ENCODE peak calls at places on chromosomes 13 and 19, in six cellular contexts. One of them, this sample, is unnamed.

GRCh38 chr13:89950225-89950624 is 1397.3 kb upstream of the MIR17HG start:
- DNase-seq in AG10803: no peak
- DNase-seq in fibroblast of the aortic adventitia: no peak
- DNase-seq in heart left ventricle: no peak
- DNase-seq in fibroblast of lung: no peak
- DNase-seq in cardiac muscle cell: no peak
- DNase-seq in this sample: no peak

GRCh38 chr13:95136638-95137037 is 164.6 kb downstream of the ABCC4 start:
- DNase-seq in fibroblast of the aortic adventitia: no peak
- DNase-seq in heart left ventricle: no peak
- DNase-seq in cardiac muscle cell: no peak
- DNase-seq in AG10803: no peak
- DNase-seq in fibroblast of lung: no peak
- DNase-seq in this sample: no peak

GRCh38 chr13:51806571-51806970 is 2.6 kb upstream of the DHRS12 start:
- DNase-seq in heart left ventricle: no peak
- DNase-seq in fibroblast of the aortic adventitia: peak
- DNase-seq in fibroblast of lung: peak
- DNase-seq in AG10803: peak
- DNase-seq in cardiac muscle cell: no peak
- DNase-seq in this sample: no peak

GRCh38 chr19:40718774-40719391 is 2.0 kb downstream of the ITPKC start:
- DNase-seq in cardiac muscle cell: peak
- DNase-seq in fibroblast of the aortic adventitia: peak
- DNase-seq in fibroblast of lung: peak
- DNase-seq in AG10803: peak
- DNase-seq in heart left ventricle: peak
- DNase-seq in this sample: peak

GRCh38 chr13:28641600-28641926 is 17.4 kb upstream of the POMP start:
- DNase-seq in cardiac muscle cell: no peak
- DNase-seq in fibroblast of the aortic adventitia: no peak
- DNase-seq in heart left ventricle: no peak
- DNase-seq in AG10803: peak
- DNase-seq in fibroblast of lung: no peak
- DNase-seq in this sample: peak

GRCh38 chr13:32537580-32538233 is 888 bp downstream of the N4BP2L2 start:
- DNase-seq in heart left ventricle: peak
- DNase-seq in AG10803: peak
- DNase-seq in fibroblast of lung: peak
- DNase-seq in fibroblast of the aortic adventitia: peak
- DNase-seq in cardiac muscle cell: no peak
- DNase-seq in this sample: peak

GRCh38 chr19:3441089-3441985 is 39.0 kb downstream of the SMIM24 start:
- DNase-seq in AG10803: no peak
- DNase-seq in fibroblast of lung: no peak
- DNase-seq in heart left ventricle: no peak
- DNase-seq in fibroblast of the aortic adventitia: no peak
- DNase-seq in cardiac muscle cell: no peak
- DNase-seq in this sample: no peak

GRCh38 chr19:35013820-35014754 is 14.0 kb downstream of the GRAMD1A start:
- DNase-seq in fibroblast of the aortic adventitia: no peak
- DNase-seq in cardiac muscle cell: no peak
- DNase-seq in heart left ventricle: no peak
- DNase-seq in fibroblast of lung: no peak
- DNase-seq in AG10803: no peak
- DNase-seq in this sample: no peak

GRCh38 chr13:71879129-71879535 is 12.1 kb upstream of the DACH1 start:
- DNase-seq in AG10803: no peak
- DNase-seq in heart left ventricle: no peak
- DNase-seq in cardiac muscle cell: peak
- DNase-seq in fibroblast of the aortic adventitia: no peak
- DNase-seq in fibroblast of lung: peak
- DNase-seq in this sample: peak

GRCh38 chr19:29667941-29668340 is 2.7 kb downstream of the PLEKHF1 start:
- DNase-seq in cardiac muscle cell: no peak
- DNase-seq in heart left ventricle: no peak
- DNase-seq in fibroblast of lung: no peak
- DNase-seq in AG10803: no peak
- DNase-seq in fibroblast of the aortic adventitia: no peak
- DNase-seq in this sample: no peak

GRCh38 chr13:21478881-21479808 is 20.0 kb upstream of the ZDHHC20 start:
- DNase-seq in cardiac muscle cell: peak
- DNase-seq in AG10803: peak
- DNase-seq in heart left ventricle: no peak
- DNase-seq in fibroblast of lung: peak
- DNase-seq in fibroblast of the aortic adventitia: peak
- DNase-seq in this sample: peak

GRCh38 chr13:40288259-40288658 is 378.2 kb downstream of the FOXO1 start:
- DNase-seq in AG10803: no peak
- DNase-seq in fibroblast of the aortic adventitia: no peak
- DNase-seq in cardiac muscle cell: no peak
- DNase-seq in heart left ventricle: no peak
- DNase-seq in fibroblast of lung: no peak
- DNase-seq in this sample: no peak

GRCh38 chr13:103078145-103078544 is 11.9 kb upstream of the SLC10A2 start:
- DNase-seq in heart left ventricle: no peak
- DNase-seq in cardiac muscle cell: no peak
- DNase-seq in fibroblast of lung: no peak
- DNase-seq in AG10803: no peak
- DNase-seq in fibroblast of the aortic adventitia: no peak
- DNase-seq in this sample: no peak

GRCh38 chr19:48501961-48502719 is 9.5 kb downstream of the LMTK3 start:
- DNase-seq in fibroblast of lung: no peak
- DNase-seq in fibroblast of the aortic adventitia: no peak
- DNase-seq in cardiac muscle cell: peak
- DNase-seq in AG10803: no peak
- DNase-seq in heart left ventricle: no peak
- DNase-seq in this sample: peak

GRCh38 chr19:5130371-5131030 is 161.6 kb downstream of the KDM4B start:
- DNase-seq in cardiac muscle cell: no peak
- DNase-seq in heart left ventricle: no peak
- DNase-seq in fibroblast of the aortic adventitia: no peak
- DNase-seq in AG10803: no peak
- DNase-seq in fibroblast of lung: no peak
- DNase-seq in this sample: no peak

GRCh38 chr13:33112745-33113144 is 96.5 kb downstream of the KL start:
- DNase-seq in cardiac muscle cell: no peak
- DNase-seq in AG10803: peak
- DNase-seq in heart left ventricle: peak
- DNase-seq in fibroblast of lung: no peak
- DNase-seq in fibroblast of the aortic adventitia: peak
- DNase-seq in this sample: peak

GRCh38 chr13:40243047-40243446 is 423.4 kb downstream of the FOXO1 start:
- DNase-seq in heart left ventricle: no peak
- DNase-seq in fibroblast of the aortic adventitia: no peak
- DNase-seq in cardiac muscle cell: no peak
- DNase-seq in AG10803: no peak
- DNase-seq in fibroblast of lung: no peak
- DNase-seq in this sample: no peak

GRCh38 chr13:98990701-98991100 is 12.8 kb upstream of the DOCK9 start:
- DNase-seq in AG10803: no peak
- DNase-seq in fibroblast of the aortic adventitia: no peak
- DNase-seq in heart left ventricle: no peak
- DNase-seq in fibroblast of lung: peak
- DNase-seq in cardiac muscle cell: no peak
- DNase-seq in this sample: no peak

GRCh38 chr19:16206046-16206605 is 8.4 kb downstream of the AP1M1 start:
- DNase-seq in fibroblast of the aortic adventitia: no peak
- DNase-seq in AG10803: no peak
- DNase-seq in fibroblast of lung: no peak
- DNase-seq in cardiac muscle cell: no peak
- DNase-seq in heart left ventricle: no peak
- DNase-seq in this sample: no peak

GRCh38 chr19:45130888-45131615 is 29.7 kb downstream of the NKPD1 start:
- DNase-seq in heart left ventricle: no peak
- DNase-seq in fibroblast of the aortic adventitia: no peak
- DNase-seq in cardiac muscle cell: no peak
- DNase-seq in fibroblast of lung: peak
- DNase-seq in AG10803: no peak
- DNase-seq in this sample: peak

GRCh38 chr13:21240586-21240985 is 64.1 kb downstream of the MRPL57 start:
- DNase-seq in AG10803: peak
- DNase-seq in heart left ventricle: no peak
- DNase-seq in fibroblast of lung: peak
- DNase-seq in cardiac muscle cell: no peak
- DNase-seq in fibroblast of the aortic adventitia: peak
- DNase-seq in this sample: peak

GRCh38 chr19:36745870-36746269 is 26.7 kb downstream of the ZNF850 start:
- DNase-seq in cardiac muscle cell: no peak
- DNase-seq in heart left ventricle: no peak
- DNase-seq in fibroblast of the aortic adventitia: no peak
- DNase-seq in AG10803: no peak
- DNase-seq in fibroblast of lung: no peak
- DNase-seq in this sample: no peak

GRCh38 chr19:8988204-8988603 is 22.0 kb downstream of the MUC16 start:
- DNase-seq in cardiac muscle cell: no peak
- DNase-seq in AG10803: no peak
- DNase-seq in fibroblast of lung: no peak
- DNase-seq in heart left ventricle: no peak
- DNase-seq in fibroblast of the aortic adventitia: no peak
- DNase-seq in this sample: no peak

GRCh38 chr19:16482745-16483144 is 11.0 kb upstream of the EPS15L1 start:
- DNase-seq in AG10803: no peak
- DNase-seq in fibroblast of lung: no peak
- DNase-seq in fibroblast of the aortic adventitia: no peak
- DNase-seq in cardiac muscle cell: no peak
- DNase-seq in heart left ventricle: no peak
- DNase-seq in this sample: no peak

GRCh38 chr13:89541091-89542030 is 1806.1 kb upstream of the MIR17HG start:
- DNase-seq in fibroblast of the aortic adventitia: no peak
- DNase-seq in AG10803: no peak
- DNase-seq in fibroblast of lung: no peak
- DNase-seq in cardiac muscle cell: no peak
- DNase-seq in heart left ventricle: peak
- DNase-seq in this sample: no peak

GRCh38 chr19:33804021-33804799 is 7.5 kb downstream of the KCTD15 start:
- DNase-seq in cardiac muscle cell: no peak
- DNase-seq in AG10803: peak
- DNase-seq in heart left ventricle: peak
- DNase-seq in fibroblast of the aortic adventitia: peak
- DNase-seq in fibroblast of lung: peak
- DNase-seq in this sample: peak

GRCh38 chr19:805161-805561 is 7.9 kb downstream of the PTBP1 start:
- DNase-seq in AG10803: no peak
- DNase-seq in fibroblast of lung: no peak
- DNase-seq in fibroblast of the aortic adventitia: no peak
- DNase-seq in cardiac muscle cell: no peak
- DNase-seq in heart left ventricle: no peak
- DNase-seq in this sample: no peak
- TF ChIP-seq CTCF in AG10803: no peak
- TF ChIP-seq CTCF in fibroblast of lung: no peak
- TF ChIP-seq CTCF in fibroblast of the aortic adventitia: no peak
- TF ChIP-seq CTCF in cardiac muscle cell: no peak
- TF ChIP-seq CTCF in heart left ventricle: no peak
- TF ChIP-seq CTCF in this sample: no peak

GRCh38 chr19:56137405-56137804 is 3.7 kb upstream of the ZNF444 start:
- DNase-seq in fibroblast of the aortic adventitia: no peak
- DNase-seq in fibroblast of lung: no peak
- DNase-seq in AG10803: no peak
- DNase-seq in heart left ventricle: no peak
- DNase-seq in cardiac muscle cell: no peak
- DNase-seq in this sample: no peak
- H3K4me3 ChIP-seq in fibroblast of the aortic adventitia: no peak
- H3K4me3 ChIP-seq in fibroblast of lung: no peak
- H3K4me3 ChIP-seq in AG10803: no peak
- H3K4me3 ChIP-seq in heart left ventricle: no peak
- H3K4me3 ChIP-seq in cardiac muscle cell: no peak
- H3K4me3 ChIP-seq in this sample: no peak

GRCh38 chr19:806815-807421 is 9.7 kb downstream of the PTBP1 start:
- DNase-seq in AG10803: no peak
- DNase-seq in heart left ventricle: no peak
- DNase-seq in fibroblast of the aortic adventitia: no peak
- DNase-seq in fibroblast of lung: no peak
- DNase-seq in cardiac muscle cell: no peak
- DNase-seq in this sample: no peak
- TF ChIP-seq CTCF in AG10803: no peak
- TF ChIP-seq CTCF in heart left ventricle: no peak
- TF ChIP-seq CTCF in fibroblast of the aortic adventitia: no peak
- TF ChIP-seq CTCF in fibroblast of lung: no peak
- TF ChIP-seq CTCF in cardiac muscle cell: no peak
- TF ChIP-seq CTCF in this sample: no peak

GRCh38 chr19:19105365-19106060 is 32.8 kb downstream of the TMEM161A start:
- DNase-seq in AG10803: peak
- DNase-seq in fibroblast of the aortic adventitia: peak
- DNase-seq in cardiac muscle cell: peak
- DNase-seq in heart left ventricle: peak
- DNase-seq in fibroblast of lung: peak
- DNase-seq in this sample: peak
- H3K4me3 ChIP-seq in AG10803: peak
- H3K4me3 ChIP-seq in fibroblast of the aortic adventitia: peak
- H3K4me3 ChIP-seq in cardiac muscle cell: peak
- H3K4me3 ChIP-seq in heart left ventricle: peak
- H3K4me3 ChIP-seq in fibroblast of lung: peak
- H3K4me3 ChIP-seq in this sample: peak

GRCh38 chr13:84297246-84297645 is 415.0 kb upstream of the SLITRK1 start:
- DNase-seq in cardiac muscle cell: no peak
- DNase-seq in fibroblast of lung: peak
- DNase-seq in fibroblast of the aortic adventitia: peak
- DNase-seq in AG10803: no peak
- DNase-seq in heart left ventricle: no peak
- DNase-seq in this sample: no peak

GRCh38 chr13:84296386-84296785 is 414.1 kb upstream of the SLITRK1 start:
- DNase-seq in fibroblast of the aortic adventitia: peak
- DNase-seq in cardiac muscle cell: peak
- DNase-seq in fibroblast of lung: peak
- DNase-seq in heart left ventricle: no peak
- DNase-seq in AG10803: no peak
- DNase-seq in this sample: no peak
- TF ChIP-seq CTCF in fibroblast of the aortic adventitia: no peak
- TF ChIP-seq CTCF in cardiac muscle cell: no peak
- TF ChIP-seq CTCF in fibroblast of lung: no peak
- TF ChIP-seq CTCF in heart left ventricle: no peak
- TF ChIP-seq CTCF in AG10803: no peak
- TF ChIP-seq CTCF in this sample: no peak

GRCh38 chr13:31198524-31198923 is 1.3 kb upstream of the B3GLCT start:
- DNase-seq in fibroblast of the aortic adventitia: no peak
- DNase-seq in fibroblast of lung: no peak
- DNase-seq in cardiac muscle cell: no peak
- DNase-seq in AG10803: peak
- DNase-seq in heart left ventricle: no peak
- DNase-seq in this sample: no peak
- H3K4me3 ChIP-seq in fibroblast of the aortic adventitia: no peak
- H3K4me3 ChIP-seq in fibroblast of lung: no peak
- H3K4me3 ChIP-seq in cardiac muscle cell: no peak
- H3K4me3 ChIP-seq in AG10803: no peak
- H3K4me3 ChIP-seq in heart left ventricle: no peak
- H3K4me3 ChIP-seq in this sample: no peak

DNA sequence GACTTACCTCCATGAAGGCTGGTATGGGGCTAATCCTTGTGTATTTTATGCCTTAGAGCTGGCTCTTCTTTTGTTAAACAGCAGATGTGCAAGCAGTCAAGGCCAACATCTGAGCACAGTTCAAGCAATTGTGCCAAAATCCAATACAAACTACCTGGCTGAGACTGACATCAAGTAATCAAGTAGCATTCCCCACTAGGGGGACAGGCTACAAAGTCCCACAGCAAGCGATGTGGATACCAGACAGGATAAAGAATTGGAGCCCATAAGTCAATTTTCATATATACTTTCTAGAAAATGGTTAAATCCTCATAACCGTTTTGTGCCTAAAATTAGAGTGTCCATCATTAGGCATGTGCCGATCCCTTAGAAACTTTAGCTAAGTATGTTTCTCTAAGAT is 675.8 kb downstream of the DIAPH3 start:
- DNase-seq in AG10803: no peak
- DNase-seq in cardiac muscle cell: no peak
- DNase-seq in heart left ventricle: no peak
- DNase-seq in fibroblast of lung: no peak
- DNase-seq in fibroblast of the aortic adventitia: no peak
- DNase-seq in this sample: no peak
- TF ChIP-seq CTCF in AG10803: no peak
- TF ChIP-seq CTCF in cardiac muscle cell: no peak
- TF ChIP-seq CTCF in heart left ventricle: no peak
- TF ChIP-seq CTCF in fibroblast of lung: no peak
- TF ChIP-seq CTCF in fibroblast of the aortic adventitia: no peak
- TF ChIP-seq CTCF in this sample: no peak

This sample was measured in fibroblast of villous mesenchyme.